ENCODE peak calls at places on chromosomes 3 and 15, in five cellular contexts. Q is A549, R is GM12878, P is HepG2, C is K562. Y is an unnamed sample.

GRCh38 chr3:114112696-114113095 is 56.2 kb downstream of the QTRT2 start:
- DNase-seq in Q (no peak), R (no peak), P (no peak), C (no peak), Y (no peak)

GRCh38 chr15:80902298-80902801 is 87.3 kb downstream of the MESD start:
- DNase-seq in Q (no peak), R (no peak), P (no peak), C (peak), Y (no peak)

GRCh38 chr15:73630030-73630429 is 3.2 kb downstream of the NPTN start:
- DNase-seq in Q (no peak), R (no peak), P (peak), C (peak), Y (no peak)

GRCh38 chr3:172096881-172097420 is 57.6 kb downstream of the FNDC3B start:
- DNase-seq in Q (peak), R (no peak), P (peak), C (peak), Y (no peak)

GRCh38 chr3:58560771-58561311 is 16.4 kb downstream of the FAM107A start:
- DNase-seq in Q (peak), R (no peak), P (peak), C (peak), Y (no peak)

GRCh38 chr3:49717539-49718418 is 1.7 kb downstream of the AMIGO3 start:
- DNase-seq in Q (no peak), R (no peak), P (no peak), C (no peak), Y (peak)

GRCh38 chr3:150759319-150759718 is 3.6 kb downstream of the SIAH2 start:
- DNase-seq in Q (no peak), R (no peak), P (no peak), C (no peak), Y (no peak)

GRCh38 chr15:35186346-35186745 is 101.3 kb upstream of the NANOGP8 start:
- DNase-seq in Q (no peak), R (no peak), P (no peak), C (no peak), Y (no peak)

GRCh38 chr3:189419683-189420082 is 211.5 kb upstream of the TP63 start:
- DNase-seq in Q (no peak), R (no peak), P (no peak), C (no peak), Y (no peak)

GRCh38 chr15:75836953-75837321 is 6.3 kb upstream of the UBE2Q2 start:
- DNase-seq in Q (peak), R (peak), P (no peak), C (peak), Y (no peak)

GRCh38 chr15:88118035-88118434 is 138.5 kb downstream of the NTRK3 start:
- DNase-seq in Q (no peak), R (no peak), P (no peak), C (no peak), Y (no peak)

GRCh38 chr3:122984007-122984406 is 43.6 kb downstream of the SEMA5B start:
- DNase-seq in Q (no peak), R (no peak), P (no peak), C (no peak), Y (no peak)
- TF ChIP-seq REST in Q (no peak), R (no peak), P (no peak), C (no peak), Y (no peak)

DNA sequence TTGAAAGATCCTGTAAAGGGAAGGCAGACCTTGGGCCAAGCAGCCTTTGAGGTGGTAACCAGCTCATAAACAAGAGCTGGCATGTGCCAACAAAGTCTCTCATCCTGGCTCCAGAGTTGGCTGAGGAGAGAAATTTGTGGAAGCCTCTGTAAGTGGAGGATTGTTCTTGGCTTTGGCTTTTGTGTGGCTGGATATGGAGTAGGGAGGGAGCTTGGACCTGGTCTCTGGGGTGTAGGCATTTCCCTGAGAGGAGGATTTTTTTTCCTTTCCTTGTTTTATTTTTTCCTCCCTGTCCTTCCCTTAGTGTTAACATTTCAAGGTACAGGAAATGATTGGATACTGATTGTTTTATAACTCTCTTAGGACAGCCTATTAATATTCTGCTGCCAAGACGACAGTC is 60.8 kb downstream of the ZNF609 start:
- DNase-seq in Q (no peak), R (no peak), P (no peak), C (no peak), Y (no peak)
- TF ChIP-seq SMC3 in Q (no peak), R (no peak), P (no peak), C (no peak), Y (no peak)

GRCh38 chr15:40053234-40054055 is 14.5 kb upstream of the SRP14 start:
- DNase-seq in Q (no peak), R (no peak), P (no peak), C (no peak), Y (no peak)

GRCh38 chr15:40050788-40051615 is 12.0 kb upstream of the SRP14 start:
- DNase-seq in Q (peak), R (no peak), P (no peak), C (peak), Y (peak)

GRCh38 chr15:40054056-40054745 is 15.2 kb upstream of the SRP14 start:
- DNase-seq in Q (no peak), R (no peak), P (no peak), C (no peak), Y (no peak)

GRCh38 chr15:40051616-40052415 is 12.8 kb upstream of the SRP14 start:
- DNase-seq in Q (no peak), R (no peak), P (no peak), C (peak), Y (no peak)

GRCh38 chr15:40052604-40053003 is 13.6 kb upstream of the SRP14 start:
- DNase-seq in Q (no peak), R (no peak), P (no peak), C (no peak), Y (no peak)
- TF ChIP-seq REST in Q (no peak), R (no peak), P (no peak), C (no peak), Y (no peak)

GRCh38 chr3:167125612-167126407 is 254.3 kb downstream of the ZBBX start:
- DNase-seq in Q (no peak), R (no peak), P (no peak), C (no peak), Y (no peak)
- TF ChIP-seq SMC3 in Q (no peak), R (no peak), P (no peak), C (no peak), Y (no peak)

DNA sequence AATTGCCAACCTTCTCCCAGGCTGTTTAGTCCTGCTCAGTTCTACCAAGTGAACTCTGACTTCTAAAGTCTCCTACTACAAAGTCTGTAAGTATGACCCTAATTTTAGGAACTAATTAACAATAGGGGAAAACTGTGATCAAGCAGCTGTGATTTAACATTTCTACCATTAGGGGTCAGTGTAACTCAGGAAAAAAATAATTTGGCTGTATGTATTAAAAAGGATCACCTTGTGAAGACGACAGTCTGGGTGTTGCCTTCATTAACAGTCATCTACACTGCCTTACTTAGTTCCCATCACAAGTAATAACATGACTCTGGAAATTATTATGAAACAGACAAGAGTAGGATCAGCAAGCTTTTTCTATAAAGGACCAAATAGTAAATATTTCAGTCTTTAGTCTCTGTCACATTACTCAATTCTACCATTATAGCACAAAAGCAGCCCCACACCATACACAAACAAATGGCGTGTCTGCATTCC is 4.2 kb upstream of the NPHP3 start:
- DNase-seq in Q (peak), R (no peak), P (peak), C (peak), Y (peak)
- TF ChIP-seq REST in Q (no peak), R (no peak), P (no peak), C (no peak), Y (no peak)

GRCh38 chr3:45199837-45200648 is 26.0 kb downstream of the TMEM158 start:
- DNase-seq in Q (peak), R (no peak), P (peak), C (no peak), Y (no peak)
- TF ChIP-seq SMC3 in Q (no peak), R (no peak), P (no peak), C (no peak), Y (no peak)

GRCh38 chr15:49877871-49878511 is 241.0 kb downstream of the ATP8B4 start:
- DNase-seq in Q (no peak), R (no peak), P (no peak), C (no peak), Y (no peak)
- TF ChIP-seq REST in Q (no peak), R (no peak), P (no peak), C (no peak), Y (no peak)

GRCh38 chr3:15403965-15404364 is 23.4 kb downstream of the METTL6 start:
- DNase-seq in Q (no peak), R (no peak), P (no peak), C (no peak), Y (no peak)

GRCh38 chr3:15409239-15409638 is 18.1 kb downstream of the METTL6 start:
- DNase-seq in Q (no peak), R (no peak), P (no peak), C (no peak), Y (no peak)

GRCh38 chr3:15404767-15405166 is 22.6 kb downstream of the METTL6 start:
- DNase-seq in Q (no peak), R (no peak), P (no peak), C (no peak), Y (no peak)

GRCh38 chr3:15401936-15402335 is 25.4 kb downstream of the METTL6 start:
- DNase-seq in Q (no peak), R (no peak), P (no peak), C (no peak), Y (no peak)

DNA sequence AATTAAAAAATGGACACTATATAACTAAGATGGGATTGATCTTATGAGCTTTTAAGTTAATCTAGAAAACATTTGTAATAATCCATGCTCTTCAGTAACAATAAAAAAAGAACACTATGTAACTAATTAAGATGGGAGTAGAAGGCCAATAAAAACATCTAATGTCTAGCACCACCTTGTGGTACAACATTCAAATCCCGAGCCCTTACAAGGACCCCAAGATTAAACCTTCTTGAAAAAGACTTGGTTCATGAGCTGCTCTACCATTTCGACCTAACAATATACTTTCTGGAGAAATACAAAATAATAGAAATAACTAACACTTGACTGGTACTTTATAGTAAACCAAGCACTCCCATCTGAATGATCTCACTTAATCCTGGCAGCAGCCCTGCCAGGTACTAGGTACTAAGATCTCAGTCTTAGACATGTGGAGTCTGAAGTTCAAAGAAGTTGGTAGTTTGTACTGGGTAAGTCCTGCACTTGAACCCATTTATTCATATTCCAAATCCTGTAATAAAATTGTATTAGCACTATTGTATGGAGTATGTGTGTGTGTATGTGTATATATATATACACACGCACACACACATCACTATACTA is 21.8 kb downstream of the METTL6 start:
- DNase-seq in Q (peak), R (no peak), P (peak), C (peak), Y (peak)
- TF ChIP-seq SMC3 in Q (peak), R (peak), P (no peak), C (peak), Y (peak)

GRCh38 chr3:170429050-170429449 is 10.4 kb downstream of the CLDN11 start:
- DNase-seq in Q (no peak), R (no peak), P (peak), C (no peak), Y (no peak)
- TF ChIP-seq REST in Q (no peak), R (no peak), P (no peak), C (no peak), Y (no peak)